ENCODE peak calls at places on chromosomes 6 and 20, in seven cellular contexts. Z is astrocyte of the cerebellum, X is H9, A is fibroblast of pulmonary artery, N is mammary epithelial cell, G is fibroblast of villous mesenchyme, R is GM20000. Q is an unnamed sample.

GRCh38 chr20:57499676-57500075 is 25.3 kb downstream of the CTCFL start:
- DNase-seq in Z (no peak), X (no peak), A (no peak), N (no peak), G (no peak), R (no peak), Q (no peak)

GRCh38 chr6:13098006-13098405 is 230.3 kb downstream of the TBC1D7 start:
- DNase-seq in Z (no peak), X (no peak), A (no peak), N (no peak), G (no peak), R (no peak), Q (no peak)

GRCh38 chr6:5466459-5466858 is 205.1 kb downstream of the FARS2 start:
- DNase-seq in Z (peak; percentile 28), X (no peak), A (peak; percentile 70), N (peak; percentile 30), G (peak; percentile 73), R (no peak), Q (no peak)

GRCh38 chr6:127190552-127190951 is 72.1 kb downstream of the RSPO3 start:
- DNase-seq in Z (peak; percentile 29), X (no peak), A (peak; percentile 80), N (no peak), G (peak; percentile 65), R (no peak), Q (no peak)

GRCh38 chr20:63705232-63706026 is 2.3 kb downstream of the ARFRP1 start:
- DNase-seq in Z (no peak), X (no peak), A (no peak), N (no peak), G (no peak), R (no peak), Q (peak; percentile 41)

GRCh38 chr20:47397652-47398301 is 41.3 kb upstream of the ZMYND8 start:
- DNase-seq in Z (no peak), X (no peak), A (no peak), N (no peak), G (no peak), R (no peak), Q (no peak)

GRCh38 chr20:33127422-33128097 is 40.4 kb upstream of the BPIFA2 start:
- DNase-seq in Z (no peak), X (no peak), A (no peak), N (no peak), G (no peak), R (no peak), Q (no peak)

GRCh38 chr20:4828830-4829493 is 107.3 kb downstream of the PRND start:
- DNase-seq in Z (no peak), X (no peak), A (peak; percentile 28), N (no peak), G (no peak), R (no peak), Q (no peak)

GRCh38 chr6:75530696-75531095 is 37.1 kb upstream of the FILIP1 start:
- DNase-seq in Z (no peak), X (no peak), A (peak; percentile 90), N (no peak), G (no peak), R (no peak), Q (no peak)

GRCh38 chr6:149931501-149931900 is 8.6 kb upstream of the RAET1G start:
- DNase-seq in Z (no peak), X (no peak), A (no peak), N (no peak), G (no peak), R (no peak), Q (no peak)

DNA sequence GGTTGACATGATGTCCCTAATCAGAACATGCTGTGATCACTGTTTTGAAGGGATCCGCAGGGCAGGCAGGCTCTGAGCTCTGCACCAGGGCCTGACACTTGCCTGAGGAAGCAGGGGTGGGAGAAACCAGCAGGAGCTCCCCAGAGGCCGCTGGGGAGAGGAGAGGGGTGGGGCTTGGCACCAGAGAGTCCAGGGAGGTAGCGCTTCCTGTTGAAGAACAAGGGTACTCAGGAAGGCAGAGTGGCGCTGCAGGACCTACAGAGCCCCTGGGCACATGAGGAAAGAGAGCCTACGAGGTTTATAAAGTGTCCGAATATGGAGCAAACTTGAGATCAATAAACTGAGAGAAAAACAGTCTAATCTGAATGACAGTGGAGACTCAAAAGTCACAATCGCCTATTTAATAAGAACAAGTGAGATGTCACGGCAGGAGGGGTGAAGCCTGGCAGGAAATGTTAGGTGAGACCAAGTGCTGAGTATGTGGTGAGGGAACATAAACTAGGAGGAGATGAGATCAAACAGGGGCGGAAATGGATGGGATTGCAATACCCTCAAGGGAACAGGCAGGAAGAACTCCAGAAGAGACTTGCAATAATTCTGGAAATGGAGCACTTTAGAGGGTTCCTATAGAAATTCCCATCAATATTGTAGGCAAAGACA is 5.8 kb upstream of the TBXT start:
- DNase-seq in Z (no peak), X (peak; percentile 82), A (peak; percentile 4), N (no peak), G (no peak), R (no peak), Q (no peak)
- TF ChIP-seq CTCF in Z (no peak), X (no peak), A (no peak), N (no peak), G (no peak), R (no peak), Q (no peak)

DNA sequence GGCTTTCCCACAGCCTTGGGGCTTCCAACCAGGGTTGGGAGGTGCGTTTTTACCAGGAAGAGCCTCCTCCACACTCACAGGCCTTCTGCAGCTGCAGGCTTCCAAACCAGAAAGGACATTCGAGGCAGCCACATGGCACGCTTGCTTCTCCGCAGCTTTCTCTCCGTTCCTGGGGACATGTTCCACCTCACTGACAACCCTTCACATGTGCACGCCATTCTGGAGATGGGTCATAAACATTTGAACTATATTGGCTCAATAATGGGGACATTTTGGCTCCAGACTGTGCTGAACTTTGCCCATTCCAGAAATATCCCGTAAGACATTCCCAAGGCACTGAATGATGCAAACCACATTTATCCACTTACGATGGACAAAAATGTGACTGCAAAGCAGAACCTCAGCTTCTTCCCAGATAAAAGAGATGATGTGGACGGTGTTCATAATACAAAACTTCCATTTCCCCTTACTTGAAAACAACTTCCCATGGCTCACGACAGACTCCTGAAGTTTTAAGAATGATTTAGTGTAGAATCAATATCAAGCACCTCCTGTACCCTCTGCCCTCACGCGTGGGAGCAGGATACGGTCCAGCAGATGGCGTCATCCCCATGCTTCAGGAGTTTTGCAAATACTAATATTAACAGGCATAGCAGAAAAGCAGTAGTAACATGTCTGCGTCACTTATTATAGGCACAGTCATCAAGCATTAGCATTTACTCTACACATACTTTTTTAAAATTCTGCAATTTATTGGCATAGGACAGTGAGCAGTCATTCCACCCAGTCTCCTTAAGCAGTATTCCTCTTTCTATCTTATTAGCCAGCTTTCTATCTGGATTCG is 25.4 kb upstream of the FOXF2 start:
- DNase-seq in Z (no peak), X (no peak), A (no peak), N (no peak), G (peak; percentile 36), R (no peak), Q (no peak)
- TF ChIP-seq CTCF in Z (peak; percentile 9), X (peak; percentile 66), A (no peak), N (peak; percentile 53), G (peak; percentile 38), R (peak; percentile 10), Q (peak; percentile 50)

DNA sequence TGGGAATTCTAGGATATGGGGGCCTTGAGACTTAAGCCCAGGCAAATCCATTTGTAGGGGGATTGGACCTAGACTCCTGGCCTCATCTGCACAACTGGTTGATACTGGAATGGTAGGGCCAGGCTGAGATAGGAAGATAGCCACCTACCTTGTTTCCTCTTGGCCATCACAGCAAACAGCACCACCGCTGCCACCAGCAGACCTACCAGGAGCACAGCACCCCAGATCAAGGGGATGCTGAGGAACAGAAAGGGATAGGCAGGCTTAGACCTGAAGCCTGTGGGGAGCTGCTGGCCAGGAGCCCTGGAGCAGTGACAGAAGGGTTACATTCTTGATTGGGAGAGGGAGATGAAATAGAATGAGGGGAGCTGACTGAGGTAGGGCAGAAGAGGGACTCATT is 3.5 kb downstream of the TREML1 start:
- DNase-seq in Z (no peak), X (no peak), A (no peak), N (peak; percentile 21), G (no peak), R (no peak), Q (no peak)
- TF ChIP-seq CTCF in Z (no peak), X (peak; percentile 32), A (no peak), N (peak; percentile 43), G (no peak), R (no peak), Q (no peak)

DNA sequence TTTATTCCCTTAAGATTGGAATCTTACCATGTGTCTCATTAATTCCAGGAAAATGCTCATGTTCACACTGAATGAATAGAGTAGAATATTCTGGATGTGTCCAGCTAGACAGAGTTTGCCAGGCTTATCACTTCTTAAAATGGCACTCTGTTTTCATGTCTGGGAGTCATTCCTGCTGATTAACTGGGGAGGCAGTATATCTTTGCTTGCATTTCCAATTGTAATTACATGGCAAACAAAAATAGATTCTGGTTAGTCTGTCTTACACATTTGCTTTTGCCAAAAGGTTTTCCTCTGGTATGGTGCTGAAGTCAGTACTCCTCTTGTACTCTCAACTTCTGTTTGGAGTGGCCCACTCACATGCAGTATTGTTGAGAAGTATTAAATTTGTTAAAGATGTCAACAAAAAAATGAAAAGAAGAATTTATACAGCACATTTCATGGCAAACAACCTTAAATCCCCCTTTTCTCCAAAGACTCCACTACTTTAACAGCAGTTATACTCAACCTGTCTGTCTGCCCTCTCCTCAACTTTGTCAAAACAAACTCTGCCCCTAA is 70.2 kb downstream of the TENT5A start:
- DNase-seq in Z (no peak), X (no peak), A (no peak), N (no peak), G (no peak), R (no peak), Q (no peak)
- TF ChIP-seq CTCF in Z (no peak), X (no peak), A (no peak), N (no peak), G (no peak), R (no peak), Q (peak; percentile 8)

DNA sequence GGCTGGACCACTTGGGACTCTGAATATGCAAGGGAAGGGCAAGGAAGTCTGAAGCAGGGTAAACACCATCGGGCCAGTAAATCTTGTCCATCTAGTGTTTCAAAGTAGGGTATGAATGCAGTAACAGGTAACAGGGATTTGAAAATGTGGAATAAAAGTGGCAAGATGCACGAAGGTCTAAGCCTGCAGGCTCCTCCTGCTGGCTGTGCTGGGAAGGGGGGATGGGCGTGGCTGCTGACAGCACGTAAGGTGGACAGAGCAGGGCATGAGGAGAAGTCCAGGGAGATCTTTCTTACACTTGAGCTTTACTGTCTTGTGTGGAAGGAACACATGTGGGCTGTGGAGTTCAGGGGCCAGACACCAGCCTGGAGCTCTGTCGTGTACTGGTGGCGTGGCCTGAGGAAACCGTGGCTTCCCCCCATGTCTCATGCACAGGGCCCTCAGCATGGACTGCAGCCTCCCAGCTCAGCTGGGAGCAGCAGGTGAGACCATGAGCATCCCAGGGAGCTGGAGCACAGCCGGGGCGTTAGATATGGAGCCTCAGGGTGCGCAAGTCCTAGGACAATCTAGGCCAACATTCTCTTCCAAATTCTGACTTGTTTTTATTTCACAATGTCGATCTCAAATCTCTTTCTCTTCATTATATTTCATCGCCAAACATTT is 84.5 kb downstream of the SLC22A23 start:
- DNase-seq in Z (no peak), X (no peak), A (no peak), N (no peak), G (no peak), R (no peak), Q (no peak)
- TF ChIP-seq CTCF in Z (peak; percentile 19), X (peak; percentile 54), A (peak; percentile 10), N (no peak), G (no peak), R (peak; percentile 5), Q (peak; percentile 14)

Q was measured in chondrocyte.